ENCODE peak calls at places on chromosome 17, in eight cellular contexts. One of them, this sample, is unnamed.

GRCh38 chr17:39769974-39770587 is 32.3 kb downstream of the GRB7 start:
- DNase-seq in A549: no peak
- DNase-seq in body of pancreas: no peak
- DNase-seq in tibial nerve: no peak
- DNase-seq in uterus: no peak
- DNase-seq in thyroid gland: no peak
- DNase-seq in IMR-90: peak
- DNase-seq in gastrocnemius medialis: no peak
- DNase-seq in this sample: no peak

GRCh38 chr17:6233339-6233738 is 163.2 kb downstream of the WSCD1 start:
- DNase-seq in A549: no peak
- DNase-seq in body of pancreas: no peak
- DNase-seq in tibial nerve: no peak
- DNase-seq in uterus: no peak
- DNase-seq in thyroid gland: no peak
- DNase-seq in IMR-90: no peak
- DNase-seq in gastrocnemius medialis: no peak
- DNase-seq in this sample: peak

GRCh38 chr17:32518856-32519768 is 32.3 kb downstream of the CDK5R1 start:
- DNase-seq in A549: no peak
- DNase-seq in body of pancreas: peak
- DNase-seq in tibial nerve: no peak
- DNase-seq in uterus: no peak
- DNase-seq in thyroid gland: peak
- DNase-seq in IMR-90: no peak
- DNase-seq in gastrocnemius medialis: no peak
- DNase-seq in this sample: peak

GRCh38 chr17:48636177-48637018 is 10.2 kb upstream of the HOXB9 start:
- DNase-seq in A549: peak
- DNase-seq in body of pancreas: peak
- DNase-seq in tibial nerve: no peak
- DNase-seq in uterus: peak
- DNase-seq in thyroid gland: peak
- DNase-seq in IMR-90: peak
- DNase-seq in gastrocnemius medialis: peak
- DNase-seq in this sample: peak

GRCh38 chr17:13638855-13639458 is 37.2 kb upstream of the HS3ST3A1 start:
- DNase-seq in A549: no peak
- DNase-seq in body of pancreas: peak
- DNase-seq in tibial nerve: no peak
- DNase-seq in uterus: no peak
- DNase-seq in thyroid gland: no peak
- DNase-seq in IMR-90: peak
- DNase-seq in gastrocnemius medialis: no peak
- DNase-seq in this sample: no peak

GRCh38 chr17:12402963-12403622 is 262.6 kb upstream of the MYOCD start:
- DNase-seq in A549: peak
- DNase-seq in body of pancreas: no peak
- DNase-seq in tibial nerve: no peak
- DNase-seq in uterus: no peak
- DNase-seq in thyroid gland: no peak
- DNase-seq in IMR-90: peak
- DNase-seq in gastrocnemius medialis: no peak
- DNase-seq in this sample: no peak

GRCh38 chr17:17297217-17297616 is 6.0 kb upstream of the NT5M start:
- DNase-seq in A549: no peak
- DNase-seq in body of pancreas: no peak
- DNase-seq in tibial nerve: no peak
- DNase-seq in uterus: no peak
- DNase-seq in thyroid gland: no peak
- DNase-seq in IMR-90: peak
- DNase-seq in gastrocnemius medialis: no peak
- DNase-seq in this sample: no peak

GRCh38 chr17:4856937-4857314 is 23.8 kb downstream of the MINK1 start:
- DNase-seq in A549: no peak
- DNase-seq in body of pancreas: no peak
- DNase-seq in tibial nerve: no peak
- DNase-seq in uterus: no peak
- DNase-seq in thyroid gland: no peak
- DNase-seq in IMR-90: no peak
- DNase-seq in gastrocnemius medialis: no peak
- DNase-seq in this sample: no peak

GRCh38 chr17:38667099-38667786 is 7.5 kb downstream of the EPOP start:
- DNase-seq in A549: peak
- DNase-seq in body of pancreas: peak
- DNase-seq in tibial nerve: peak
- DNase-seq in uterus: peak
- DNase-seq in thyroid gland: peak
- DNase-seq in IMR-90: peak
- DNase-seq in gastrocnemius medialis: peak
- DNase-seq in this sample: peak

GRCh38 chr17:66661411-66661843 is 173.5 kb upstream of the CACNG5 start:
- DNase-seq in A549: peak
- DNase-seq in body of pancreas: no peak
- DNase-seq in tibial nerve: no peak
- DNase-seq in uterus: no peak
- DNase-seq in thyroid gland: peak
- DNase-seq in IMR-90: peak
- DNase-seq in gastrocnemius medialis: peak
- DNase-seq in this sample: no peak

GRCh38 chr17:55158439-55158838 is 106.3 kb upstream of the HLF start:
- DNase-seq in A549: peak
- DNase-seq in body of pancreas: no peak
- DNase-seq in tibial nerve: no peak
- DNase-seq in uterus: no peak
- DNase-seq in thyroid gland: no peak
- DNase-seq in IMR-90: no peak
- DNase-seq in gastrocnemius medialis: no peak
- DNase-seq in this sample: no peak

DNA sequence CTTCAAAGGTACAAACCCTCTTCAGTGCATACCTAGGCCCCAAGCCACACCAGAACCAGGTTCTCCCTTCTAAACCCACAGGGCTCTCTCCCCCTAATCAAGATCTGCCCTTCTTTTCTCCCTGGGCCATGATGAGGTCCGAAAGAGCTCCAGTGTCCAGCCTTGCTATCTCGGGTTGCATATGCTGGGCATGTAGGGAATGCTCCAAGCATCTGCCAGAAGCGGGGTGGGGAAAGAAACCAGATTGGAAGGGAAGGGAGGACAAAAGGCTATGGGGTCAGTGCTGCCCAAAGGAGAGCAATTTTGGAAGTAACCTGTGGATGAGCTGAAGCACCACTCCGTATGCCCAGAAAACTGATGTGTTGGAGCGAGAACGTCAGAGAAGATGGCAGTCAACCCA is 2.3 kb downstream of the CTDNEP1 start:
- DNase-seq in A549: no peak
- DNase-seq in body of pancreas: no peak
- DNase-seq in tibial nerve: no peak
- DNase-seq in uterus: no peak
- DNase-seq in thyroid gland: no peak
- DNase-seq in IMR-90: no peak
- DNase-seq in gastrocnemius medialis: no peak
- DNase-seq in this sample: no peak
- H3K4me3 ChIP-seq in A549: no peak
- H3K4me3 ChIP-seq in body of pancreas: no peak
- H3K4me3 ChIP-seq in tibial nerve: no peak
- H3K4me3 ChIP-seq in uterus: no peak
- H3K4me3 ChIP-seq in thyroid gland: no peak
- H3K4me3 ChIP-seq in IMR-90: no peak
- H3K4me3 ChIP-seq in gastrocnemius medialis: peak
- H3K4me3 ChIP-seq in this sample: peak

GRCh38 chr17:81697261-81698044 is 5.7 kb upstream of the MRPL12 start:
- DNase-seq in A549: no peak
- DNase-seq in body of pancreas: no peak
- DNase-seq in tibial nerve: no peak
- DNase-seq in uterus: no peak
- DNase-seq in thyroid gland: no peak
- DNase-seq in IMR-90: no peak
- DNase-seq in gastrocnemius medialis: no peak
- DNase-seq in this sample: no peak

GRCh38 chr17:81700353-81701287 is 2.5 kb upstream of the MRPL12 start:
- DNase-seq in A549: no peak
- DNase-seq in body of pancreas: no peak
- DNase-seq in tibial nerve: no peak
- DNase-seq in uterus: no peak
- DNase-seq in thyroid gland: no peak
- DNase-seq in IMR-90: no peak
- DNase-seq in gastrocnemius medialis: no peak
- DNase-seq in this sample: no peak

GRCh38 chr17:81702934-81703746 is at the start of gene MRPL12:
- DNase-seq in A549: peak
- DNase-seq in body of pancreas: peak
- DNase-seq in tibial nerve: peak
- DNase-seq in uterus: peak
- DNase-seq in thyroid gland: peak
- DNase-seq in IMR-90: peak
- DNase-seq in gastrocnemius medialis: peak
- DNase-seq in this sample: peak

GRCh38 chr17:81703747-81704654 is 834 bp downstream of the MRPL12 start:
- DNase-seq in A549: no peak
- DNase-seq in body of pancreas: no peak
- DNase-seq in tibial nerve: no peak
- DNase-seq in uterus: no peak
- DNase-seq in thyroid gland: no peak
- DNase-seq in IMR-90: no peak
- DNase-seq in gastrocnemius medialis: no peak
- DNase-seq in this sample: peak

DNA sequence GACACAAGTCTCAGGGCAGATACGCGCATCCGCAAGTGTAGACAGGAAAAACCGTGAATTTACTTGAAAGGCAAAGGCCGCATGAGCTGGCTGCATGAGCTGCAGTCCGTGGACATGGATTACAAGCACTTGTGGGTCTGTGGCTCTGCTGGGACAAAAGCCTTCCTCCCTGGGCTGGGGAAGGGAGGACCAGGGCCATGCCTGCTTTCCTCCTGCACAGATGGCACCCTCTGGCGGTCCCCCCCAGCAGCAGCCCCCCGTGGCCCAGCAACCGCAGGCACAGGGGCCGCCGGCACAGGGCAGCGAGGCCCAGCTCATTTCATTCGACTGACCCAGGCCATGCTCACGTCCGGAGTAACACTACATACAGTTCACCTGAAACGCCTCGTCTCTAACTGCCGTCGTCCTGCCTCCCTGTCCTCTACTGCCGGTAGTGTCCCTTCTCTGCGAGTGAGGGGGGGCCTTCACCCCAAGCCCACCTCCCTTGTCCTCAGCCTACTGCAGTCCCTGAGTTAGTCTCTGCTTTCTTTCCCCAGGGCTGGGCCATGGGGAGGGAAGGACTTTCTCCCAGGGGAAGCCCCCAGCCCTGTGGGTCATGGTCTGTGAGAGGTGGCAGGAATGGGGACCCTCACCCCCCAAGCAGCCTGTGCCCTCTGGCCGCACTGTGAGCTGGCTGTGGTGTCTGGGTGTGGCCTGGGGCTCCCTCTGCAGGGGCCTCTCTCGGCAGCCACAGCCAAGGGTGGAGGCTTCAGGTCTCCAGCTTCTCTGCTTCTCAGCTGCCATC is 1.7 kb upstream of the MRPL12 start:
- DNase-seq in A549: no peak
- DNase-seq in body of pancreas: no peak
- DNase-seq in tibial nerve: no peak
- DNase-seq in uterus: no peak
- DNase-seq in thyroid gland: no peak
- DNase-seq in IMR-90: no peak
- DNase-seq in gastrocnemius medialis: no peak
- DNase-seq in this sample: peak
- TF ChIP-seq POLR2A in A549: no peak
- TF ChIP-seq POLR2A in body of pancreas: no peak
- TF ChIP-seq POLR2A in tibial nerve: no peak
- TF ChIP-seq POLR2A in uterus: no peak
- TF ChIP-seq POLR2A in thyroid gland: no peak
- TF ChIP-seq POLR2A in IMR-90: no peak
- TF ChIP-seq POLR2A in gastrocnemius medialis: no peak
- TF ChIP-seq POLR2A in this sample: no peak

GRCh38 chr17:57260325-57261083 is 4.2 kb downstream of the MSI2 start:
- DNase-seq in A549: no peak
- DNase-seq in body of pancreas: no peak
- DNase-seq in tibial nerve: no peak
- DNase-seq in uterus: no peak
- DNase-seq in thyroid gland: no peak
- DNase-seq in IMR-90: no peak
- DNase-seq in gastrocnemius medialis: no peak
- DNase-seq in this sample: no peak

GRCh38 chr17:57257911-57258885 is 1.9 kb downstream of the MSI2 start:
- DNase-seq in A549: no peak
- DNase-seq in body of pancreas: no peak
- DNase-seq in tibial nerve: no peak
- DNase-seq in uterus: no peak
- DNase-seq in thyroid gland: no peak
- DNase-seq in IMR-90: no peak
- DNase-seq in gastrocnemius medialis: no peak
- DNase-seq in this sample: no peak

GRCh38 chr17:57259817-57260216 is 3.5 kb downstream of the MSI2 start:
- DNase-seq in A549: no peak
- DNase-seq in body of pancreas: no peak
- DNase-seq in tibial nerve: no peak
- DNase-seq in uterus: no peak
- DNase-seq in thyroid gland: no peak
- DNase-seq in IMR-90: no peak
- DNase-seq in gastrocnemius medialis: no peak
- DNase-seq in this sample: no peak

GRCh38 chr17:57262557-57262956 is 6.2 kb downstream of the MSI2 start:
- DNase-seq in A549: no peak
- DNase-seq in body of pancreas: no peak
- DNase-seq in tibial nerve: no peak
- DNase-seq in uterus: no peak
- DNase-seq in thyroid gland: no peak
- DNase-seq in IMR-90: no peak
- DNase-seq in gastrocnemius medialis: no peak
- DNase-seq in this sample: no peak

DNA sequence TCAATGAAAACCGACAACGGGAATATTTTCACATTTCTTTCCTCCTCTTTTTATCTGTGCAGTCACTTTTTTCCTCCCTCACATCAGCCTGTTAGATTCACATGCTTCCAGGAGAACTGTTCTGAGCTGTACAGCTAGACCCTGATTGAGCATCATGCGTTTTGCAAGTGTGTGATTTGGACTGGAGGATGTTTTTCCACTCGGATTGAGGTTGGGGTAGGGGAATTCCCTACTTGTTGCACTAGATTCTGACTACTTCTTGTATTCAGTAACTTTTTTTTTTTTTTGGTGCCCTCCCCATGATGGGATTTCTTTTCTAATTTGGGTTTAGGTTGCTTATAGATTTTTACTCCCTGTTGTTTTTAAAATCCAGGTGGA is 4.8 kb downstream of the MSI2 start:
- DNase-seq in A549: no peak
- DNase-seq in body of pancreas: no peak
- DNase-seq in tibial nerve: no peak
- DNase-seq in uterus: no peak
- DNase-seq in thyroid gland: no peak
- DNase-seq in IMR-90: no peak
- DNase-seq in gastrocnemius medialis: no peak
- DNase-seq in this sample: no peak
- H3K4me3 ChIP-seq in A549: no peak
- H3K4me3 ChIP-seq in body of pancreas: no peak
- H3K4me3 ChIP-seq in tibial nerve: no peak
- H3K4me3 ChIP-seq in uterus: no peak
- H3K4me3 ChIP-seq in thyroid gland: no peak
- H3K4me3 ChIP-seq in IMR-90: no peak
- H3K4me3 ChIP-seq in gastrocnemius medialis: no peak
- H3K4me3 ChIP-seq in this sample: no peak

GRCh38 chr17:42676424-42677011 is at the start of gene PLEKHH3:
- DNase-seq in A549: no peak
- DNase-seq in body of pancreas: no peak
- DNase-seq in tibial nerve: no peak
- DNase-seq in uterus: no peak
- DNase-seq in thyroid gland: no peak
- DNase-seq in IMR-90: no peak
- DNase-seq in gastrocnemius medialis: no peak
- DNase-seq in this sample: peak
- TF ChIP-seq POLR2A in A549: peak
- TF ChIP-seq POLR2A in body of pancreas: peak
- TF ChIP-seq POLR2A in tibial nerve: peak
- TF ChIP-seq POLR2A in uterus: peak
- TF ChIP-seq POLR2A in thyroid gland: peak
- TF ChIP-seq POLR2A in IMR-90: no peak
- TF ChIP-seq POLR2A in gastrocnemius medialis: peak
- TF ChIP-seq POLR2A in this sample: peak

This sample was measured in spleen.